ENCODE peak calls at places on chromosome X, in four cellular contexts. One of them, this sample, is unnamed.
A peak's percentile ranks its signal among the peaks of the same experiment; 100 is the strongest.

GRCh38 chrX:130975947-130976346 is 72.9 kb upstream of the ENOX2 start:
- DNase-seq in activated CD8-positive, alpha-beta memory T cell treated with anti-CD3 and anti-CD28 coated beads for 4 hours: no peak
- DNase-seq in mesenchymal stem cell: peak; percentile 70
- DNase-seq in AG04450: peak; percentile 0
- DNase-seq in this sample: peak; percentile 70

GRCh38 chrX:152024710-152025109 is 50.2 kb upstream of the GABRE start:
- DNase-seq in activated CD8-positive, alpha-beta memory T cell treated with anti-CD3 and anti-CD28 coated beads for 4 hours: no peak
- DNase-seq in AG04450: no peak
- DNase-seq in mesenchymal stem cell: no peak
- DNase-seq in this sample: no peak

GRCh38 chrX:30741545-30741944 is 88.3 kb downstream of the GK start:
- DNase-seq in mesenchymal stem cell: no peak
- DNase-seq in AG04450: no peak
- DNase-seq in activated CD8-positive, alpha-beta memory T cell treated with anti-CD3 and anti-CD28 coated beads for 4 hours: no peak
- DNase-seq in this sample: no peak

GRCh38 chrX:71533850-71534515 is 1.1 kb downstream of the OGT start:
- DNase-seq in mesenchymal stem cell: peak; percentile 66
- DNase-seq in activated CD8-positive, alpha-beta memory T cell treated with anti-CD3 and anti-CD28 coated beads for 4 hours: peak; percentile 26
- DNase-seq in AG04450: no peak
- DNase-seq in this sample: peak; percentile 30

GRCh38 chrX:48761674-48762471 is at the start of gene GLOD5:
- DNase-seq in AG04450: no peak
- DNase-seq in mesenchymal stem cell: peak; percentile 5
- DNase-seq in activated CD8-positive, alpha-beta memory T cell treated with anti-CD3 and anti-CD28 coated beads for 4 hours: no peak
- DNase-seq in this sample: peak; percentile 72

GRCh38 chrX:132218100-132218807 is 993 bp downstream of the RAP2C start:
- DNase-seq in AG04450: no peak
- DNase-seq in activated CD8-positive, alpha-beta memory T cell treated with anti-CD3 and anti-CD28 coated beads for 4 hours: peak; percentile 76
- DNase-seq in mesenchymal stem cell: peak; percentile 90
- DNase-seq in this sample: peak; percentile 90

GRCh38 chrX:68433155-68433980 is at the start of gene OPHN1:
- DNase-seq in activated CD8-positive, alpha-beta memory T cell treated with anti-CD3 and anti-CD28 coated beads for 4 hours: no peak
- DNase-seq in mesenchymal stem cell: peak; percentile 80
- DNase-seq in AG04450: no peak
- DNase-seq in this sample: peak; percentile 82

GRCh38 chrX:79154612-79155358 is 10.3 kb downstream of the GPR174 start:
- DNase-seq in activated CD8-positive, alpha-beta memory T cell treated with anti-CD3 and anti-CD28 coated beads for 4 hours: no peak
- DNase-seq in mesenchymal stem cell: no peak
- DNase-seq in AG04450: no peak
- DNase-seq in this sample: no peak

GRCh38 chrX:51902651-51903050 is 9.2 kb downstream of the MAGED1 start:
- DNase-seq in AG04450: no peak
- DNase-seq in mesenchymal stem cell: no peak
- DNase-seq in activated CD8-positive, alpha-beta memory T cell treated with anti-CD3 and anti-CD28 coated beads for 4 hours: no peak
- DNase-seq in this sample: no peak

GRCh38 chrX:40504801-40505605 is 75.8 kb upstream of the ATP6AP2 start:
- DNase-seq in mesenchymal stem cell: peak; percentile 81
- DNase-seq in activated CD8-positive, alpha-beta memory T cell treated with anti-CD3 and anti-CD28 coated beads for 4 hours: no peak
- DNase-seq in AG04450: peak; percentile 30
- DNase-seq in this sample: no peak

GRCh38 chrX:13120017-13120416 is 75.6 kb upstream of the FAM9C start:
- DNase-seq in activated CD8-positive, alpha-beta memory T cell treated with anti-CD3 and anti-CD28 coated beads for 4 hours: no peak
- DNase-seq in AG04450: no peak
- DNase-seq in mesenchymal stem cell: peak; percentile 42
- DNase-seq in this sample: peak; percentile 85

GRCh38 chrX:11665144-11666040 is at the start of gene ARHGAP6:
- DNase-seq in AG04450: no peak
- DNase-seq in mesenchymal stem cell: peak; percentile 78
- DNase-seq in activated CD8-positive, alpha-beta memory T cell treated with anti-CD3 and anti-CD28 coated beads for 4 hours: no peak
- DNase-seq in this sample: peak; percentile 47

GRCh38 chrX:39957816-39958561 is 139.8 kb downstream of the BCOR start:
- DNase-seq in activated CD8-positive, alpha-beta memory T cell treated with anti-CD3 and anti-CD28 coated beads for 4 hours: no peak
- DNase-seq in mesenchymal stem cell: peak; percentile 20
- DNase-seq in AG04450: no peak
- DNase-seq in this sample: peak; percentile 58

GRCh38 chrX:119698835-119699234 is 5.9 kb upstream of the SEPTIN6 start:
- DNase-seq in activated CD8-positive, alpha-beta memory T cell treated with anti-CD3 and anti-CD28 coated beads for 4 hours: no peak
- DNase-seq in AG04450: no peak
- DNase-seq in mesenchymal stem cell: peak; percentile 65
- DNase-seq in this sample: peak; percentile 79

GRCh38 chrX:74519870-74520269 is 94.6 kb downstream of the RLIM start:
- DNase-seq in mesenchymal stem cell: no peak
- DNase-seq in activated CD8-positive, alpha-beta memory T cell treated with anti-CD3 and anti-CD28 coated beads for 4 hours: no peak
- DNase-seq in AG04450: no peak
- DNase-seq in this sample: no peak

GRCh38 chrX:12378263-12378662 is 240.0 kb downstream of the FRMPD4 start:
- DNase-seq in mesenchymal stem cell: no peak
- DNase-seq in activated CD8-positive, alpha-beta memory T cell treated with anti-CD3 and anti-CD28 coated beads for 4 hours: no peak
- DNase-seq in AG04450: no peak
- DNase-seq in this sample: no peak

GRCh38 chrX:119880552-119881437 is 9.2 kb downstream of the NDUFA1 start:
- DNase-seq in AG04450: no peak
- DNase-seq in mesenchymal stem cell: peak; percentile 70
- DNase-seq in activated CD8-positive, alpha-beta memory T cell treated with anti-CD3 and anti-CD28 coated beads for 4 hours: no peak
- DNase-seq in this sample: peak; percentile 57

GRCh38 chrX:10104958-10105658 is 51.7 kb upstream of the CLCN4 start:
- DNase-seq in mesenchymal stem cell: no peak
- DNase-seq in AG04450: no peak
- DNase-seq in activated CD8-positive, alpha-beta memory T cell treated with anti-CD3 and anti-CD28 coated beads for 4 hours: no peak
- DNase-seq in this sample: no peak

GRCh38 chrX:46737462-46737861 is 21.5 kb downstream of the SLC9A7 start:
- DNase-seq in mesenchymal stem cell: peak; percentile 5
- DNase-seq in AG04450: no peak
- DNase-seq in activated CD8-positive, alpha-beta memory T cell treated with anti-CD3 and anti-CD28 coated beads for 4 hours: no peak
- DNase-seq in this sample: no peak

GRCh38 chrX:14489437-14489836 is 39.9 kb upstream of the GLRA2 start:
- DNase-seq in mesenchymal stem cell: no peak
- DNase-seq in activated CD8-positive, alpha-beta memory T cell treated with anti-CD3 and anti-CD28 coated beads for 4 hours: no peak
- DNase-seq in AG04450: no peak
- DNase-seq in this sample: no peak

GRCh38 chrX:153903991-153904957 is at the start of gene AVPR2:
- DNase-seq in activated CD8-positive, alpha-beta memory T cell treated with anti-CD3 and anti-CD28 coated beads for 4 hours: no peak
- DNase-seq in mesenchymal stem cell: no peak
- DNase-seq in AG04450: no peak
- DNase-seq in this sample: no peak

This sample was measured in hepatocyte.